ENCODE peak calls at places on chromosomes 6 and 20, in five cellular contexts. One of them, this sample, is unnamed.

GRCh38 chr20:9609892-9610502 is 95.6 kb downstream of the LAMP5 start:
- DNase-seq in cardiac fibroblast: peak
- DNase-seq in ascending aorta: no peak
- DNase-seq in kidney epithelial cell: peak
- DNase-seq in mammary epithelial cell: peak
- DNase-seq in this sample: peak

GRCh38 chr6:1227935-1228753 is 83.8 kb upstream of the FOXQ1 start:
- DNase-seq in kidney epithelial cell: no peak
- DNase-seq in mammary epithelial cell: peak
- DNase-seq in ascending aorta: no peak
- DNase-seq in cardiac fibroblast: no peak
- DNase-seq in this sample: no peak

GRCh38 chr20:9460518-9460917 is 53.9 kb upstream of the LAMP5 start:
- DNase-seq in kidney epithelial cell: peak
- DNase-seq in ascending aorta: no peak
- DNase-seq in cardiac fibroblast: peak
- DNase-seq in mammary epithelial cell: peak
- DNase-seq in this sample: peak

GRCh38 chr20:5827098-5827853 is 77.1 kb downstream of the SHLD1 start:
- DNase-seq in cardiac fibroblast: no peak
- DNase-seq in ascending aorta: no peak
- DNase-seq in kidney epithelial cell: no peak
- DNase-seq in mammary epithelial cell: no peak
- DNase-seq in this sample: no peak

GRCh38 chr6:84466521-84466920 is 239.1 kb upstream of the CEP162 start:
- DNase-seq in mammary epithelial cell: peak
- DNase-seq in ascending aorta: peak
- DNase-seq in cardiac fibroblast: peak
- DNase-seq in kidney epithelial cell: peak
- DNase-seq in this sample: peak

GRCh38 chr20:62702886-62703852 is 5.5 kb upstream of the NTSR1 start:
- DNase-seq in kidney epithelial cell: peak
- DNase-seq in cardiac fibroblast: peak
- DNase-seq in ascending aorta: no peak
- DNase-seq in mammary epithelial cell: peak
- DNase-seq in this sample: peak

GRCh38 chr6:151641028-151641427 is 147.2 kb downstream of the CCDC170 start:
- DNase-seq in cardiac fibroblast: no peak
- DNase-seq in ascending aorta: no peak
- DNase-seq in kidney epithelial cell: no peak
- DNase-seq in mammary epithelial cell: no peak
- DNase-seq in this sample: no peak

GRCh38 chr20:4493386-4493785 is 228.3 kb upstream of the PRND start:
- DNase-seq in mammary epithelial cell: no peak
- DNase-seq in kidney epithelial cell: no peak
- DNase-seq in ascending aorta: no peak
- DNase-seq in cardiac fibroblast: no peak
- DNase-seq in this sample: no peak

GRCh38 chr6:30450908-30451818 is 38.1 kb upstream of the HLA-E start:
- DNase-seq in cardiac fibroblast: peak
- DNase-seq in kidney epithelial cell: peak
- DNase-seq in mammary epithelial cell: peak
- DNase-seq in ascending aorta: no peak
- DNase-seq in this sample: peak

GRCh38 chr20:53786071-53786444 is 192.4 kb upstream of the ZNF217 start:
- DNase-seq in mammary epithelial cell: peak
- DNase-seq in kidney epithelial cell: no peak
- DNase-seq in ascending aorta: no peak
- DNase-seq in cardiac fibroblast: no peak
- DNase-seq in this sample: no peak

GRCh38 chr20:48767269-48767960 is 60.4 kb downstream of the PREX1 start:
- DNase-seq in mammary epithelial cell: no peak
- DNase-seq in cardiac fibroblast: no peak
- DNase-seq in kidney epithelial cell: no peak
- DNase-seq in ascending aorta: no peak
- DNase-seq in this sample: no peak

GRCh38 chr6:160420253-160420968 is 72.2 kb downstream of the SLC22A3 start:
- DNase-seq in ascending aorta: no peak
- DNase-seq in kidney epithelial cell: no peak
- DNase-seq in cardiac fibroblast: no peak
- DNase-seq in mammary epithelial cell: peak
- DNase-seq in this sample: no peak

GRCh38 chr6:163565140-163565539 is 150.6 kb downstream of the QKI start:
- DNase-seq in cardiac fibroblast: peak
- DNase-seq in mammary epithelial cell: no peak
- DNase-seq in ascending aorta: no peak
- DNase-seq in kidney epithelial cell: no peak
- DNase-seq in this sample: peak

GRCh38 chr20:15039088-15039762 is 701.8 kb upstream of the FLRT3 start:
- DNase-seq in kidney epithelial cell: peak
- DNase-seq in mammary epithelial cell: peak
- DNase-seq in cardiac fibroblast: no peak
- DNase-seq in ascending aorta: no peak
- DNase-seq in this sample: no peak

GRCh38 chr6:47141166-47141565 is 99.0 kb upstream of the ADGRF1 start:
- DNase-seq in cardiac fibroblast: no peak
- DNase-seq in ascending aorta: no peak
- DNase-seq in kidney epithelial cell: no peak
- DNase-seq in mammary epithelial cell: no peak
- DNase-seq in this sample: no peak

DNA sequence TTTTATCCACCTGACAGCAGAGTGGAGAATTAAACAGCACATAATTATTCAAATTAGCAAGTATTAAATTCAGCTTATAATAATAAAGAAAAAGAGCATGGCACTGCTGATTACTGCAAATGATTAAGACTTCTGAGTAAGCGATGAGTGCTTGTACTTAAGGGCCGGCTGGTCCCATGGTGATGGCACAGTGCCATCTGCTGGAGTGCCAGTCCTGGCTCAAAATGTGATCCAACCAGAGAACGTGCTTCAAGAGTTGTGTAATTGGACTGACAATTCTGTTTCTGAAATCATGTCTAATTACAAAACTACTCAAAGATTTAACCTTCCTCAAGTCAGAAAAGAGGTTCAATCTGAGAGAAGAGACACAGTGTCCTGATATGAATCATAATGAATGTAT is 181.6 kb upstream of the RGS17 start:
- DNase-seq in cardiac fibroblast: peak
- DNase-seq in ascending aorta: peak
- DNase-seq in mammary epithelial cell: peak
- DNase-seq in kidney epithelial cell: peak
- DNase-seq in this sample: peak
- TF ChIP-seq CTCF in cardiac fibroblast: peak
- TF ChIP-seq CTCF in ascending aorta: peak
- TF ChIP-seq CTCF in mammary epithelial cell: peak
- TF ChIP-seq CTCF in kidney epithelial cell: peak
- TF ChIP-seq CTCF in this sample: peak

GRCh38 chr6:31727034-31727716 is 1.9 kb downstream of the DDAH2 start:
- DNase-seq in cardiac fibroblast: no peak
- DNase-seq in mammary epithelial cell: no peak
- DNase-seq in kidney epithelial cell: no peak
- DNase-seq in ascending aorta: no peak
- DNase-seq in this sample: no peak

GRCh38 chr6:31727717-31728671 is 1.1 kb downstream of the DDAH2 start:
- DNase-seq in kidney epithelial cell: no peak
- DNase-seq in mammary epithelial cell: no peak
- DNase-seq in ascending aorta: no peak
- DNase-seq in cardiac fibroblast: no peak
- DNase-seq in this sample: no peak

GRCh38 chr6:31723980-31724691 is 963 bp downstream of the MPIG6B start:
- DNase-seq in kidney epithelial cell: no peak
- DNase-seq in cardiac fibroblast: no peak
- DNase-seq in ascending aorta: no peak
- DNase-seq in mammary epithelial cell: no peak
- DNase-seq in this sample: no peak

GRCh38 chr6:31723245-31723979 is at the start of gene MPIG6B:
- DNase-seq in cardiac fibroblast: no peak
- DNase-seq in ascending aorta: no peak
- DNase-seq in kidney epithelial cell: no peak
- DNase-seq in mammary epithelial cell: no peak
- DNase-seq in this sample: no peak

DNA sequence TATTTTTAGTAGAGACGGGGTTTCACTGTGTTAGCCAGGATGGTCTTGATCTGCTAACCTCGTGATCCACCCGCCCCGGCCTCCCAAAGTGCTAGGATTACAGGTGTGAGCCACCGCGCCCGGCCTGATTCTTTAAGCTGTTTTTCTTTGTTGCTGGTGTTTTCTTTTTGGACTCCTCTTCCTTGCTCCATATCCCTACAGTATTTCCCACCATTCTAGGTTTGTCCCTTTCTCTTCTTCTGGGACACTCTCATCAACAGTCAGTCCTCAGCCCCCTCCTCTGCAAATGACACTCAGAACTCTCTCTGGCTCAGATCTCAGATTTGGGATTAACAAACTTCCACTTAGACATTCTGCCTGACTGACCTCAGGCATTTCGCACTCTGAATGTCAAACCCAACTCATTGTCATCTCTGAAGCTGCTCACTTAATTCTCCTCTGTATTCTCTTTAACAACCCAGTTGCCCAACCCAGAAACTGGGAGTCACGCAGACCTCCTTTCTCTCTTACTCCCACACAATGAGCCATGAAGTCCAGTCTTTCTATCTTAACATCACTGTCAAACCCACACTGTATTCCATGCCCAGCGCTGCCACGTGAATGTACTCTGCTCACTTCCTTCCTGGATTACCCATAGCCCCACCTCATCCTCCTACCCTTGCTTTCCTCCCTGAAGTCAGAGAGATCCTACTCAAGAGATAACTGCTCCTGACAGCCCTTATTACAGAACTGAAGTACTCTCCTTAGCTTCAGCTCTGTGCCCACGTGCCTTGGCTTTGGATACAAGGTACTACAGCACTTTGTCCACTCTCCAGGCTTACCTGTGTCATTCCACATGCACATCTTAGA is 2.6 kb downstream of the MPIG6B start:
- DNase-seq in mammary epithelial cell: no peak
- DNase-seq in ascending aorta: no peak
- DNase-seq in kidney epithelial cell: no peak
- DNase-seq in cardiac fibroblast: peak
- DNase-seq in this sample: no peak
- H3K4me3 ChIP-seq in mammary epithelial cell: no peak
- H3K4me3 ChIP-seq in ascending aorta: no peak
- H3K4me3 ChIP-seq in kidney epithelial cell: no peak
- H3K4me3 ChIP-seq in cardiac fibroblast: no peak
- H3K4me3 ChIP-seq in this sample: no peak

GRCh38 chr20:57608516-57608915 is 11.7 kb downstream of the ZBP1 start:
- DNase-seq in ascending aorta: no peak
- DNase-seq in cardiac fibroblast: no peak
- DNase-seq in mammary epithelial cell: no peak
- DNase-seq in kidney epithelial cell: no peak
- DNase-seq in this sample: no peak

GRCh38 chr20:57610261-57610952 is 9.8 kb downstream of the ZBP1 start:
- DNase-seq in kidney epithelial cell: no peak
- DNase-seq in cardiac fibroblast: no peak
- DNase-seq in mammary epithelial cell: no peak
- DNase-seq in ascending aorta: no peak
- DNase-seq in this sample: no peak

GRCh38 chr20:57611605-57612311 is 8.5 kb downstream of the ZBP1 start:
- DNase-seq in ascending aorta: peak
- DNase-seq in kidney epithelial cell: no peak
- DNase-seq in mammary epithelial cell: no peak
- DNase-seq in cardiac fibroblast: no peak
- DNase-seq in this sample: no peak

GRCh38 chr20:57609086-57609841 is 11.0 kb downstream of the ZBP1 start:
- DNase-seq in cardiac fibroblast: no peak
- DNase-seq in kidney epithelial cell: no peak
- DNase-seq in mammary epithelial cell: no peak
- DNase-seq in ascending aorta: no peak
- DNase-seq in this sample: no peak

GRCh38 chr20:57609842-57610167 is 10.4 kb downstream of the ZBP1 start:
- DNase-seq in kidney epithelial cell: no peak
- DNase-seq in ascending aorta: no peak
- DNase-seq in cardiac fibroblast: no peak
- DNase-seq in mammary epithelial cell: no peak
- DNase-seq in this sample: no peak
- TF ChIP-seq CTCF in kidney epithelial cell: peak
- TF ChIP-seq CTCF in ascending aorta: no peak
- TF ChIP-seq CTCF in cardiac fibroblast: no peak
- TF ChIP-seq CTCF in mammary epithelial cell: no peak
- TF ChIP-seq CTCF in this sample: peak

DNA sequence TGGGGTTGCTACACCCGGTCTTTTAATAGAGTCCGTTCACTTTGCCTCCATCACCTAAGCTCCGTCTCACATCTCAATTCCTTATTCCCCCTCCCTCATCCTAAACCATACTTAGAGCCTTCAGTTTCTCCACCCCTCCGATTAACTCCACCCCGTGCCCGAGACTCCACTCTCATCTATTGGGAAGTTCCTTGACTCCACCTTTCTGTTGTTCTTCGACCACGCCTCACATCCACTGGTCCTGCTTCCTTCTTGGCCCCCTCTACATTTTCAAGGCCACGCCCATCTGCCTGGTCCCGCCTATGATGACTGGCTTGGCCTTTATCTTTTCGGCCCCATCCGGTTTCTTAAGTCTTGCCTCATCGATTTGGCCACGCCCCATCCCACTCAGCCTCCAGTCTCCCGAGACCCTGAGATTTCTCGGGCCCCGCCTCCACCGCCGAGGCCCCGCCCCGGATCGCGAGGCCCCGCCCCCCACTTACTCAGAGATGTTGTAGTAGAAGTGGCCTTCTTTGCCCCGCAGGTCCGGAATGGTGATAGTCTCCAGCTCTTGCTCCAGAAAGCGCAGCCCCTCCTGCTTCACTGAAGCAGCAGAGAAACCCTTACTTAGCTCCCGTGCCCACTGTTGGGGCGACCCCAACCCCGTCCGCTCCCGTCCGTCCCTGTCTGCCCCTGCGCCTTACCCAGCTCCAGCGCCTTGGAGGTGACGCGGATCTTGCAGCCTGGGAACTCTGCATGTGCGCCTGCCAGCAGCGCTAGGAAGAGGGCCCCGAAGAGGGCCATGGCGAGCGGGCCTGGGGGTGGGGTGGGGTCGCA is 1.1 kb downstream of the PLTP start:
- DNase-seq in mammary epithelial cell: peak
- DNase-seq in ascending aorta: peak
- DNase-seq in kidney epithelial cell: peak
- DNase-seq in cardiac fibroblast: peak
- DNase-seq in this sample: peak
- H3K4me3 ChIP-seq in mammary epithelial cell: no peak
- H3K4me3 ChIP-seq in ascending aorta: peak
- H3K4me3 ChIP-seq in kidney epithelial cell: peak
- H3K4me3 ChIP-seq in cardiac fibroblast: peak
- H3K4me3 ChIP-seq in this sample: peak

GRCh38 chr20:46592580-46593362 is 42.3 kb upstream of the OCSTAMP start:
- DNase-seq in mammary epithelial cell: no peak
- DNase-seq in ascending aorta: no peak
- DNase-seq in kidney epithelial cell: no peak
- DNase-seq in cardiac fibroblast: no peak
- DNase-seq in this sample: no peak
- TF ChIP-seq CTCF in mammary epithelial cell: peak
- TF ChIP-seq CTCF in ascending aorta: no peak
- TF ChIP-seq CTCF in kidney epithelial cell: no peak
- TF ChIP-seq CTCF in cardiac fibroblast: no peak
- TF ChIP-seq CTCF in this sample: no peak

DNA sequence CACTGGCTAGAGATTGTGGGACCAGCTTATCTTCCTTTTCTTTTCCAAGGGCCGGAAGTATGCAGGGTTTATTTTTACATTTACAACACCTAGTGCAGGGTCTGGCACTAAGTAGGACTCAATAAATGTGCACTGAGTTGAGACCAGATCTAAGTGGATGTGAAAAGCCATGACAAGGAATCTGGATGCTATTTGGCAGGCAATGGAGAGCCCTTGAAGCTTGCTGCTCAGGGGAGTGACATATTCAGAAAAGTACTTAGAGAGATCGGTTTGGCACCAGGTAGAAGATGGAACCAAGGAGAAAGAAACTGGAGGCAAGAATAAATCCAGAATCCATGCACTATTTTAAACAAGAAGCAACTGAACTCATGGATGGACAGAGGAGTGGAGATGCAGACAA is 815.8 kb downstream of the MAFB start:
- DNase-seq in mammary epithelial cell: no peak
- DNase-seq in kidney epithelial cell: no peak
- DNase-seq in ascending aorta: no peak
- DNase-seq in cardiac fibroblast: no peak
- DNase-seq in this sample: no peak
- H3K4me3 ChIP-seq in mammary epithelial cell: no peak
- H3K4me3 ChIP-seq in kidney epithelial cell: no peak
- H3K4me3 ChIP-seq in ascending aorta: no peak
- H3K4me3 ChIP-seq in cardiac fibroblast: no peak
- H3K4me3 ChIP-seq in this sample: no peak

This sample was measured in choroid plexus epithelial cell.